ENCODE peak calls at places on chromosomes 5 and 9, in four cellular contexts. W is fibroblast of pulmonary artery, S is uterus, Y is tibial artery. A is an unnamed sample.

GRCh38 chr5:6873359-6873758 is 160.1 kb downstream of the TENT4A start:
- DNase-seq in W (no peak), Y (no peak), S (no peak), A (no peak)

GRCh38 chr5:169831331-169831730 is 149.0 kb downstream of the INSYN2B start:
- DNase-seq in S (no peak), Y (no peak), W (no peak), A (no peak)

GRCh38 chr5:56827043-56827442 is 11.7 kb downstream of the MAP3K1 start:
- DNase-seq in W (no peak), Y (no peak), S (no peak), A (no peak)

GRCh38 chr5:147169399-147169798 is 65.4 kb upstream of the STK32A start:
- DNase-seq in Y (no peak), W (peak; percentile 49), S (no peak), A (peak; percentile 0)

GRCh38 chr9:109320734-109321448 is at the start of gene EPB41L4B:
- DNase-seq in S (peak; percentile 75), W (peak; percentile 75), Y (peak; percentile 86), A (peak; percentile 45)

GRCh38 chr5:158384535-158385421 is 525.8 kb upstream of the CLINT1 start:
- DNase-seq in Y (peak; percentile 26), S (no peak), W (peak; percentile 88), A (peak; percentile 89)

GRCh38 chr9:134733480-134734232 is 92.1 kb downstream of the COL5A1 start:
- DNase-seq in Y (no peak), W (no peak), S (no peak), A (no peak)

GRCh38 chr9:121596515-121596914 is 54.9 kb upstream of the DAB2IP start:
- DNase-seq in W (no peak), Y (no peak), S (no peak), A (no peak)

GRCh38 chr9:87569008-87569908 is 71.6 kb downstream of the DAPK1 start:
- DNase-seq in W (peak; percentile 61), Y (no peak), S (no peak), A (no peak)

GRCh38 chr5:87829214-87829551 is 416.5 kb upstream of the CCNH start:
- DNase-seq in Y (peak; percentile 73), W (peak; percentile 10), S (peak; percentile 49), A (no peak)

GRCh38 chr5:54171645-54172384 is 138.6 kb downstream of the ARL15 start:
- DNase-seq in W (peak; percentile 55), S (no peak), Y (no peak), A (no peak)

GRCh38 chr9:82553654-82554366 is 509.1 kb downstream of the RASEF start:
- DNase-seq in W (no peak), Y (no peak), S (no peak), A (no peak)

GRCh38 chr9:88791105-88791805 is 200.0 kb upstream of the S1PR3 start:
- DNase-seq in S (no peak), W (peak; percentile 88), Y (peak; percentile 45), A (peak; percentile 73)

GRCh38 chr9:88421348-88421747 is 33.1 kb downstream of the SPIN1 start:
- DNase-seq in Y (no peak), S (no peak), W (no peak), A (no peak)

GRCh38 chr5:15384176-15384575 is 115.8 kb upstream of the FBXL7 start:
- DNase-seq in W (no peak), S (no peak), Y (no peak), A (no peak)

GRCh38 chr5:55123365-55123764 is 20.9 kb downstream of the GZMA start:
- DNase-seq in Y (no peak), S (no peak), W (no peak), A (no peak)

GRCh38 chr9:130298663-130299279 is 33.2 kb downstream of the HMCN2 start:
- DNase-seq in W (no peak), Y (no peak), S (no peak), A (no peak)

GRCh38 chr5:157602505-157602904 is 26.9 kb upstream of the ADAM19 start:
- DNase-seq in W (peak; percentile 12), Y (no peak), S (no peak), A (no peak)

GRCh38 chr9:129006328-129007034 is 21.6 kb downstream of the SH3GLB2 start:
- DNase-seq in S (peak; percentile 58), W (peak; percentile 79), Y (peak; percentile 69), A (peak; percentile 44)

GRCh38 chr5:165370233-165370632 is 1864.8 kb downstream of the MAT2B start:
- DNase-seq in Y (no peak), S (no peak), W (no peak), A (no peak)

GRCh38 chr5:68683632-68684035 is 410.2 kb upstream of the SLC30A5 start:
- DNase-seq in S (peak; percentile 26), W (peak; percentile 92), Y (peak; percentile 27), A (peak; percentile 74)

GRCh38 chr5:9156282-9156681 is 389.6 kb downstream of the SEMA5A start:
- DNase-seq in Y (peak; percentile 31), W (peak; percentile 63), S (peak; percentile 35), A (peak; percentile 29)

GRCh38 chr5:6525910-6526309 is 77.3 kb downstream of the UBE2QL1 start:
- DNase-seq in W (peak; percentile 1), Y (no peak), S (no peak), A (no peak)

GRCh38 chr9:103707181-103707580 is 386.9 kb upstream of the SMC2 start:
- DNase-seq in Y (no peak), S (no peak), W (no peak), A (no peak)

GRCh38 chr9:16510506-16510905 is 360.0 kb downstream of the BNC2 start:
- DNase-seq in W (no peak), Y (no peak), S (no peak), A (no peak)

GRCh38 chr5:33337621-33337960 is 103.2 kb upstream of the TARS1 start:
- DNase-seq in W (no peak), S (no peak), Y (no peak), A (no peak)

GRCh38 chr9:109329274-109330258 is 8.7 kb upstream of the EPB41L4B start:
- DNase-seq in S (peak; percentile 33), Y (peak; percentile 56), W (peak; percentile 63), A (no peak)

DNA sequence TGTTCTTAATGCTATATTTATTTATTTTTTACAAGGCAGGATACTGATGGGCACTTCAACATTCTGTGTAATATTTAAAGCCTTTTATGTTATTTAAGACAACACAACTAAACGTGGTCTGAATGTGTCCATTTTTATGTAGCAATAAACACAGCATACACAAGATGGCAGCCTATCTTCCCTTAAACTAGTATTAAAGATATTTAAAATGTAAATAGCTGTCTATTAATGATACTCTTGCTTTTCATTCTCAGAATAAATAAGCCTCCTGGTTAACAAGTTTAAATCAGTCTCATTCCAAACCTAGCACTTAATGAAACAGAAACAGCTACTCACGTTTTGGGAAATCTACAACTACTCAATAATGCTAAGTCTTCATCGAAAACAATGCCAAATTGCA is 315.7 kb downstream of the MCTP1 start:
- DNase-seq in W (peak; percentile 55), S (no peak), Y (no peak), A (no peak)
- TF ChIP-seq CTCF in W (peak; percentile 29), S (no peak), Y (no peak), A (no peak)

DNA sequence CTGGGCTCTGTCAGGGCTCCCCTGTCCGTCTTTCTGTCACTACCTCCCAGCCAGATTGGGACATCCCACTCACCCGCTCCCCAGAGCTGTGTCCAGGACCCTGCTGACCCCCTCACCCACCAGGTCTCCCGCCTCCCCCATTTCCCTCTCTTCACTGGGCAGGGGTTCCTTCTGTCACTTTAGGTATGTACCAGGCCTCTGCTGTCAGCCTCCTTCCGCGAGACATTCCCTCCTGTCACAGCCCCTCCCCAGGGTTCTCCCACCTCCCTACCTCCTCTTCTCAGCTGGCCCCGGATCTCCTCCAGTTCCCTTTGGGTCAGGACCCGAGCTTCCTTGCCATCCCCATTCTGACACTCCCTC is 488 bp downstream of the POLR1E start:
- DNase-seq in Y (no peak), W (no peak), S (no peak), A (no peak)
- TF ChIP-seq CTCF in Y (no peak), W (no peak), S (no peak), A (no peak)

GRCh38 chr5:107359916-107360234 is 310.9 kb downstream of the EFNA5 start:
- DNase-seq in Y (no peak), W (no peak), S (no peak), A (no peak)
- TF ChIP-seq CTCF in Y (no peak), W (no peak), S (no peak), A (no peak)

GRCh38 chr5:51494821-51495220 is 111.6 kb downstream of the ISL1 start:
- DNase-seq in Y (no peak), W (no peak), S (no peak), A (no peak)

DNA sequence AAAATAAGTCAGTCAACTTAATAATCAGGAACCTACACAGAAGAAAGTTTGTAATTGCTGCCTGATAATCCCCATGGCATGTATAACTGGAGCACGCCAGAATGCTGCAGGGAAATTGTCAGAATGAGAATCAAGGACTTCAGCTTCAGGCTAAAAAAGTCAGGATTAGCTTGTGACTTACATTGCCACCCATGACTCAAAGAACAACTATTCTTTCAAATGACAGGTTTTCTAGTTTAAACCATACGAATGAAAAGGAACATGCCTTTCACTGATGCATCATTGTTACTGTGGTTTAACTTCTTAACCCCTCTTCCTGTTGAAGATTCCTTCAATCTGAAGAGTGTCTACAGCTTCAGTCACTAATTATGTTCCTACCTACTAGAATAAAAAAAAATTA is 112.4 kb downstream of the ISL1 start:
- DNase-seq in S (no peak), Y (no peak), W (peak; percentile 15), A (no peak)
- TF ChIP-seq CTCF in S (no peak), Y (no peak), W (no peak), A (no peak)

GRCh38 chr9:137082222-137082924 is 4.4 kb upstream of the MAN1B1 start:
- DNase-seq in S (peak; percentile 15), Y (no peak), W (no peak), A (no peak)

GRCh38 chr9:137078701-137079400 is 1.5 kb downstream of the UAP1L1 start:
- DNase-seq in W (no peak), Y (no peak), S (peak; percentile 16), A (no peak)

GRCh38 chr9:137082925-137083290 is 3.9 kb upstream of the MAN1B1 start:
- DNase-seq in W (no peak), S (peak; percentile 15), Y (no peak), A (no peak)

GRCh38 chr9:137079401-137079787 is 2.1 kb downstream of the UAP1L1 start:
- DNase-seq in W (no peak), Y (no peak), S (no peak), A (no peak)

GRCh38 chr9:137080260-137081122 is 3.2 kb downstream of the UAP1L1 start:
- DNase-seq in S (no peak), W (no peak), Y (no peak), A (no peak)
- TF ChIP-seq CTCF in S (no peak), W (no peak), Y (no peak), A (no peak)

DNA sequence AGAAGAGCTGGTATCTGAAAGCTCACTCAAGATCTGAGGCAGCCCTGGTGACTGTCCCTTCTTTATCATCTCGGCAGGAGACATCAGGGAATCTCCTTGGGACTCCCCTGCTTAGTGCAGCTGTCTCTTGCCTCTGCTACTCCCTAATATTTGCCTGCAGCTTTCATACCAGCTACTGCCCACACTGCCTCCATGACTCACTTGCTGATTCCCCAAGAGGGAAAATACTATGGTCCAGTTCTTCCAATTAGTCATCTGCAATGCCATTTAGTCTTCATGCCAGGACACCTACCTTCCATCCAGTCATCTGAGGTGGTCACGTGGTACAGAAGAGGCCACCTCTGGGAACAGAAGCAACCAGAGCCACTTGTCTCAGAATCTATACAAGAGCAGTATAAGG is 270.8 kb downstream of the NTRK2 start:
- DNase-seq in Y (no peak), W (no peak), S (no peak), A (no peak)
- TF ChIP-seq CTCF in Y (no peak), W (no peak), S (no peak), A (no peak)

GRCh38 chr5:90916947-90917800 is 358.6 kb downstream of the ADGRV1 start:
- DNase-seq in W (no peak), S (no peak), Y (no peak), A (no peak)
- TF ChIP-seq CTCF in W (no peak), S (no peak), Y (no peak), A (no peak)

GRCh38 chr9:111984075-111984802 is 87.6 kb downstream of the UGCG start:
- DNase-seq in S (no peak), Y (no peak), W (no peak), A (no peak)
- TF ChIP-seq CTCF in S (no peak), Y (no peak), W (no peak), A (no peak)

A was measured in AG09319.